ENCODE peak calls at places on chromosomes 16 and 17, in seven cellular contexts. One of them, this sample, is unnamed.
A peak's percentile ranks its signal among the peaks of the same experiment; 100 is the strongest.

GRCh38 chr16:78324649-78325274 is 225.3 kb downstream of the WWOX start:
- DNase-seq in HTR-8/SVneo: no peak
- DNase-seq in kidney tubule cell: no peak
- DNase-seq in HFFc6: no peak
- DNase-seq in effector memory CD8-positive, alpha-beta T cell: no peak
- DNase-seq in T-helper 1 cell: no peak
- DNase-seq in NCI-H2081: no peak
- DNase-seq in this sample: no peak

GRCh38 chr17:73493212-73493814 is 150.9 kb downstream of the SDK2 start:
- DNase-seq in NCI-H2081: no peak
- DNase-seq in kidney tubule cell: peak; percentile 4
- DNase-seq in HTR-8/SVneo: no peak
- DNase-seq in T-helper 1 cell: no peak
- DNase-seq in effector memory CD8-positive, alpha-beta T cell: no peak
- DNase-seq in HFFc6: no peak
- DNase-seq in this sample: no peak

GRCh38 chr16:47847220-47847970 is 308.4 kb downstream of the ABCC12 start:
- DNase-seq in effector memory CD8-positive, alpha-beta T cell: no peak
- DNase-seq in HFFc6: no peak
- DNase-seq in HTR-8/SVneo: no peak
- DNase-seq in kidney tubule cell: no peak
- DNase-seq in NCI-H2081: no peak
- DNase-seq in T-helper 1 cell: no peak
- DNase-seq in this sample: no peak

GRCh38 chr17:59572301-59572924 is 7.0 kb downstream of the DHX40 start:
- DNase-seq in effector memory CD8-positive, alpha-beta T cell: no peak
- DNase-seq in HFFc6: no peak
- DNase-seq in T-helper 1 cell: no peak
- DNase-seq in HTR-8/SVneo: no peak
- DNase-seq in NCI-H2081: no peak
- DNase-seq in kidney tubule cell: no peak
- DNase-seq in this sample: no peak

GRCh38 chr16:35295856-35296255 is 1836.4 kb downstream of the TP53TG3F start:
- DNase-seq in NCI-H2081: no peak
- DNase-seq in effector memory CD8-positive, alpha-beta T cell: no peak
- DNase-seq in HFFc6: no peak
- DNase-seq in kidney tubule cell: no peak
- DNase-seq in HTR-8/SVneo: no peak
- DNase-seq in T-helper 1 cell: no peak
- DNase-seq in this sample: no peak

GRCh38 chr17:4932756-4933155 is 679 bp downstream of the GP1BA start:
- DNase-seq in HTR-8/SVneo: no peak
- DNase-seq in T-helper 1 cell: no peak
- DNase-seq in kidney tubule cell: no peak
- DNase-seq in NCI-H2081: no peak
- DNase-seq in HFFc6: no peak
- DNase-seq in effector memory CD8-positive, alpha-beta T cell: no peak
- DNase-seq in this sample: no peak

GRCh38 chr16:85829751-85830445 is 30.4 kb downstream of the COX4I1 start:
- DNase-seq in HFFc6: no peak
- DNase-seq in effector memory CD8-positive, alpha-beta T cell: no peak
- DNase-seq in NCI-H2081: no peak
- DNase-seq in HTR-8/SVneo: no peak
- DNase-seq in T-helper 1 cell: no peak
- DNase-seq in kidney tubule cell: no peak
- DNase-seq in this sample: no peak

GRCh38 chr16:12087901-12088364 is 111.4 kb downstream of the SNX29 start:
- DNase-seq in effector memory CD8-positive, alpha-beta T cell: no peak
- DNase-seq in NCI-H2081: no peak
- DNase-seq in kidney tubule cell: no peak
- DNase-seq in HTR-8/SVneo: no peak
- DNase-seq in HFFc6: no peak
- DNase-seq in T-helper 1 cell: no peak
- DNase-seq in this sample: peak; percentile 31

GRCh38 chr16:57666353-57667068 is 1.6 kb upstream of the ADGRG3 start:
- DNase-seq in HFFc6: no peak
- DNase-seq in kidney tubule cell: no peak
- DNase-seq in HTR-8/SVneo: no peak
- DNase-seq in T-helper 1 cell: no peak
- DNase-seq in effector memory CD8-positive, alpha-beta T cell: no peak
- DNase-seq in NCI-H2081: no peak
- DNase-seq in this sample: no peak

GRCh38 chr16:64830653-64831052 is 291.2 kb downstream of the CDH11 start:
- DNase-seq in HTR-8/SVneo: no peak
- DNase-seq in T-helper 1 cell: no peak
- DNase-seq in NCI-H2081: no peak
- DNase-seq in kidney tubule cell: no peak
- DNase-seq in HFFc6: peak; percentile 20
- DNase-seq in effector memory CD8-positive, alpha-beta T cell: no peak
- DNase-seq in this sample: no peak

GRCh38 chr17:78001182-78001581 is 42.7 kb downstream of the TNRC6C start:
- DNase-seq in HTR-8/SVneo: no peak
- DNase-seq in effector memory CD8-positive, alpha-beta T cell: no peak
- DNase-seq in NCI-H2081: peak; percentile 35
- DNase-seq in HFFc6: no peak
- DNase-seq in kidney tubule cell: no peak
- DNase-seq in T-helper 1 cell: no peak
- DNase-seq in this sample: peak; percentile 15

This sample was measured in SK-N-DZ.